ENCODE peak calls at places on chromosomes 11 and 22, in four cellular contexts. One of them, this sample, is unnamed.

GRCh38 chr11:121024989-121025388 is 1.1 kb downstream of the TBCEL start:
- DNase-seq in endothelial cell: no peak
- DNase-seq in tibial nerve: no peak
- DNase-seq in neural crest cell: no peak
- DNase-seq in this sample: no peak

GRCh38 chr11:132941024-132941646 is 591.2 kb downstream of the OPCML start:
- DNase-seq in endothelial cell: peak; percentile 37
- DNase-seq in tibial nerve: no peak
- DNase-seq in neural crest cell: peak; percentile 30
- DNase-seq in this sample: no peak

GRCh38 chr22:17486313-17486712 is 77.0 kb upstream of the SLC25A18 start:
- DNase-seq in tibial nerve: no peak
- DNase-seq in neural crest cell: no peak
- DNase-seq in endothelial cell: no peak
- DNase-seq in this sample: no peak

GRCh38 chr22:44586337-44586990 is 88.4 kb upstream of the RTL6 start:
- DNase-seq in endothelial cell: no peak
- DNase-seq in tibial nerve: no peak
- DNase-seq in neural crest cell: no peak
- DNase-seq in this sample: no peak

GRCh38 chr11:46235777-46236688 is 41.4 kb upstream of the CREB3L1 start:
- DNase-seq in endothelial cell: no peak
- DNase-seq in neural crest cell: no peak
- DNase-seq in tibial nerve: no peak
- DNase-seq in this sample: no peak

GRCh38 chr11:66853242-66854229 is 3.3 kb upstream of the LRFN4 start:
- DNase-seq in tibial nerve: no peak
- DNase-seq in neural crest cell: no peak
- DNase-seq in endothelial cell: no peak
- DNase-seq in this sample: no peak

GRCh38 chr11:16352707-16353106 is 3.6 kb downstream of the SOX6 start:
- DNase-seq in endothelial cell: no peak
- DNase-seq in tibial nerve: no peak
- DNase-seq in neural crest cell: no peak
- DNase-seq in this sample: no peak

GRCh38 chr11:103924166-103925013 is 112.0 kb upstream of the DDI1 start:
- DNase-seq in neural crest cell: no peak
- DNase-seq in tibial nerve: no peak
- DNase-seq in endothelial cell: no peak
- DNase-seq in this sample: no peak

GRCh38 chr22:49568751-49569285 is 258.9 kb downstream of the BRD1 start:
- DNase-seq in neural crest cell: no peak
- DNase-seq in tibial nerve: peak; percentile 4
- DNase-seq in endothelial cell: no peak
- DNase-seq in this sample: peak; percentile 12

GRCh38 chr11:83459802-83460201 is 173.6 kb upstream of the CCDC90B start:
- DNase-seq in endothelial cell: no peak
- DNase-seq in neural crest cell: no peak
- DNase-seq in tibial nerve: no peak
- DNase-seq in this sample: no peak

GRCh38 chr11:1899100-1899499 is 7.4 kb upstream of the PRR33 start:
- DNase-seq in neural crest cell: no peak
- DNase-seq in tibial nerve: no peak
- DNase-seq in endothelial cell: no peak
- DNase-seq in this sample: no peak

GRCh38 chr11:75845324-75845723 is 30.3 kb downstream of the UVRAG start:
- DNase-seq in endothelial cell: no peak
- DNase-seq in neural crest cell: no peak
- DNase-seq in tibial nerve: no peak
- DNase-seq in this sample: no peak

GRCh38 chr22:24843048-24843447 is 37.0 kb downstream of the SGSM1 start:
- DNase-seq in endothelial cell: no peak
- DNase-seq in tibial nerve: no peak
- DNase-seq in neural crest cell: no peak
- DNase-seq in this sample: no peak

GRCh38 chr11:44817207-44817944 is 90.6 kb downstream of the TSPAN18 start:
- DNase-seq in tibial nerve: no peak
- DNase-seq in neural crest cell: no peak
- DNase-seq in endothelial cell: no peak
- DNase-seq in this sample: no peak

GRCh38 chr11:2759228-2760195 is 59.7 kb upstream of the KCNQ1OT1 start:
- DNase-seq in neural crest cell: no peak
- DNase-seq in endothelial cell: no peak
- DNase-seq in tibial nerve: no peak
- DNase-seq in this sample: no peak

GRCh38 chr22:30873661-30874060 is 94.9 kb downstream of the MORC2 start:
- DNase-seq in neural crest cell: no peak
- DNase-seq in tibial nerve: no peak
- DNase-seq in endothelial cell: no peak
- DNase-seq in this sample: no peak

GRCh38 chr11:134801526-134801925 is 389.5 kb upstream of the B3GAT1 start:
- DNase-seq in neural crest cell: no peak
- DNase-seq in endothelial cell: no peak
- DNase-seq in tibial nerve: no peak
- DNase-seq in this sample: no peak

GRCh38 chr22:29306830-29307657 is 594 bp downstream of the GAS2L1 start:
- DNase-seq in neural crest cell: peak; percentile 79
- DNase-seq in endothelial cell: peak; percentile 85
- DNase-seq in tibial nerve: peak; percentile 74
- DNase-seq in this sample: no peak

GRCh38 chr22:43635101-43635500 is 177.0 kb downstream of the EFCAB6 start:
- DNase-seq in neural crest cell: no peak
- DNase-seq in endothelial cell: no peak
- DNase-seq in tibial nerve: no peak
- DNase-seq in this sample: no peak

GRCh38 chr11:63770763-63771162 is 2.2 kb upstream of the ZFTA start:
- DNase-seq in endothelial cell: no peak
- DNase-seq in neural crest cell: no peak
- DNase-seq in tibial nerve: no peak
- DNase-seq in this sample: no peak

GRCh38 chr22:40594346-40594745 is 42.2 kb downstream of the MRTFA start:
- DNase-seq in tibial nerve: no peak
- DNase-seq in neural crest cell: no peak
- DNase-seq in endothelial cell: no peak
- DNase-seq in this sample: no peak

GRCh38 chr11:106281455-106282173 is 204.2 kb downstream of the AASDHPPT start:
- DNase-seq in neural crest cell: no peak
- DNase-seq in tibial nerve: no peak
- DNase-seq in endothelial cell: no peak
- DNase-seq in this sample: no peak

GRCh38 chr11:102760355-102761035 is 19.9 kb downstream of the MMP10 start:
- DNase-seq in tibial nerve: no peak
- DNase-seq in endothelial cell: no peak
- DNase-seq in neural crest cell: no peak
- DNase-seq in this sample: no peak

GRCh38 chr11:8256271-8257002 is 7.2 kb downstream of the LMO1 start:
- DNase-seq in endothelial cell: no peak
- DNase-seq in tibial nerve: no peak
- DNase-seq in neural crest cell: no peak
- DNase-seq in this sample: no peak

GRCh38 chr11:46252373-46252914 is 25.0 kb upstream of the CREB3L1 start:
- DNase-seq in endothelial cell: no peak
- DNase-seq in tibial nerve: no peak
- DNase-seq in neural crest cell: no peak
- DNase-seq in this sample: no peak

GRCh38 chr11:120057028-120057330 is 80.9 kb downstream of the TRIM29 start:
- DNase-seq in tibial nerve: no peak
- DNase-seq in endothelial cell: no peak
- DNase-seq in neural crest cell: no peak
- DNase-seq in this sample: no peak

GRCh38 chr11:2760196-2760871 is 60.5 kb upstream of the KCNQ1OT1 start:
- DNase-seq in neural crest cell: no peak
- DNase-seq in tibial nerve: peak; percentile 6
- DNase-seq in endothelial cell: no peak
- DNase-seq in this sample: peak; percentile 11

GRCh38 chr11:70065318-70066135 is 12.6 kb upstream of the ANO1 start:
- DNase-seq in neural crest cell: no peak
- DNase-seq in tibial nerve: no peak
- DNase-seq in endothelial cell: no peak
- DNase-seq in this sample: no peak

GRCh38 chr11:8604078-8604723 is 10.2 kb upstream of the STK33 start:
- DNase-seq in tibial nerve: no peak
- DNase-seq in endothelial cell: peak; percentile 68
- DNase-seq in neural crest cell: peak; percentile 56
- DNase-seq in this sample: no peak

GRCh38 chr11:108584973-108585372 is 8.6 kb downstream of the EXPH5 start:
- DNase-seq in endothelial cell: no peak
- DNase-seq in tibial nerve: no peak
- DNase-seq in neural crest cell: no peak
- DNase-seq in this sample: no peak

GRCh38 chr11:24344222-24344621 is 152.6 kb upstream of the LUZP2 start:
- DNase-seq in tibial nerve: no peak
- DNase-seq in endothelial cell: no peak
- DNase-seq in neural crest cell: no peak
- DNase-seq in this sample: no peak

GRCh38 chr22:28674121-28674563 is 5.5 kb downstream of the TTC28 start:
- DNase-seq in endothelial cell: no peak
- DNase-seq in neural crest cell: no peak
- DNase-seq in tibial nerve: no peak
- DNase-seq in this sample: no peak

GRCh38 chr11:6270584-6271246 is 11.1 kb downstream of the CCKBR start:
- DNase-seq in endothelial cell: no peak
- DNase-seq in tibial nerve: no peak
- DNase-seq in neural crest cell: no peak
- DNase-seq in this sample: no peak

GRCh38 chr11:86261328-86261727 is 16.8 kb downstream of the EED start:
- DNase-seq in neural crest cell: no peak
- DNase-seq in endothelial cell: no peak
- DNase-seq in tibial nerve: no peak
- DNase-seq in this sample: no peak

GRCh38 chr22:48891688-48892380 is 935.8 kb downstream of the BRD1 start:
- DNase-seq in tibial nerve: no peak
- DNase-seq in neural crest cell: no peak
- DNase-seq in endothelial cell: no peak
- DNase-seq in this sample: no peak

GRCh38 chr11:116601734-116602636 is 170.8 kb downstream of the BUD13 start:
- DNase-seq in endothelial cell: no peak
- DNase-seq in tibial nerve: no peak
- DNase-seq in neural crest cell: no peak
- DNase-seq in this sample: no peak

GRCh38 chr11:33534575-33534974 is 166.1 kb downstream of the C11orf91 start:
- DNase-seq in tibial nerve: no peak
- DNase-seq in neural crest cell: no peak
- DNase-seq in endothelial cell: no peak
- DNase-seq in this sample: no peak

GRCh38 chr11:35362571-35362980 is 56.8 kb downstream of the SLC1A2 start:
- DNase-seq in tibial nerve: no peak
- DNase-seq in neural crest cell: no peak
- DNase-seq in endothelial cell: no peak
- DNase-seq in this sample: no peak

GRCh38 chr11:59191899-59192298 is 20.0 kb downstream of the DTX4 start:
- DNase-seq in tibial nerve: no peak
- DNase-seq in neural crest cell: no peak
- DNase-seq in endothelial cell: no peak
- DNase-seq in this sample: no peak

GRCh38 chr11:122721964-122722266 is 66.4 kb downstream of the UBASH3B start:
- DNase-seq in neural crest cell: no peak
- DNase-seq in tibial nerve: no peak
- DNase-seq in endothelial cell: no peak
- DNase-seq in this sample: no peak

GRCh38 chr11:80727315-80727714 is 1286.5 kb upstream of the TENM4 start:
- DNase-seq in neural crest cell: no peak
- DNase-seq in endothelial cell: peak; percentile 32
- DNase-seq in tibial nerve: no peak
- DNase-seq in this sample: no peak
- TF ChIP-seq CTCF in neural crest cell: peak; percentile 56
- TF ChIP-seq CTCF in endothelial cell: peak; percentile 30
- TF ChIP-seq CTCF in tibial nerve: no peak
- TF ChIP-seq CTCF in this sample: no peak

DNA sequence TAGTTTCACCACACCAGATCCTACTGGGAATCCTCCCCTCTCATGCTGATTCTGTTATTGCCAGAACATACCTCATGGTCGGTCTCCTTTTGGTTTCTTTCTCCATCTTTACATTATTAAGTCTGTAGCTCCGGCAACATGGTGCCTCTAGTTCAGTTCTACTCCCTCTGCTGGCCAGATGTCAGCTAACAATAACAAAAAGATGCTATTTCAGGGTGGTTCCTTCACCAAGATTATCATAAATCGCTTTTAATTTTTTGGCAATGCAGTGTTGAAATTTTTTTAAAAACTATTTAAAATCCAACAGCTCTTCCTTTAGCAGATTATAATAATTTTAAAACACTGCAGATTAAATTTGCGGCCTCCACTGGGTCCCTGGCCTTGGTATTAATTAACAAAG is 492.8 kb upstream of the KIRREL3 start:
- DNase-seq in endothelial cell: peak; percentile 16
- DNase-seq in neural crest cell: peak; percentile 16
- DNase-seq in tibial nerve: no peak
- DNase-seq in this sample: no peak
- TF ChIP-seq CTCF in endothelial cell: peak; percentile 61
- TF ChIP-seq CTCF in neural crest cell: peak; percentile 71
- TF ChIP-seq CTCF in tibial nerve: no peak
- TF ChIP-seq CTCF in this sample: no peak

GRCh38 chr22:22936915-22937656 is 49.5 kb downstream of the IGLL5 start:
- DNase-seq in neural crest cell: no peak
- DNase-seq in tibial nerve: no peak
- DNase-seq in endothelial cell: no peak
- DNase-seq in this sample: no peak

GRCh38 chr22:22935056-22935545 is 47.5 kb downstream of the IGLL5 start:
- DNase-seq in tibial nerve: no peak
- DNase-seq in endothelial cell: no peak
- DNase-seq in neural crest cell: no peak
- DNase-seq in this sample: no peak

GRCh38 chr22:22934543-22935055 is 47.0 kb downstream of the IGLL5 start:
- DNase-seq in endothelial cell: no peak
- DNase-seq in tibial nerve: no peak
- DNase-seq in neural crest cell: no peak
- DNase-seq in this sample: no peak

GRCh38 chr22:22936190-22936914 is 48.7 kb downstream of the IGLL5 start:
- DNase-seq in neural crest cell: no peak
- DNase-seq in endothelial cell: no peak
- DNase-seq in tibial nerve: no peak
- DNase-seq in this sample: no peak

GRCh38 chr22:22935546-22936157 is 48.0 kb downstream of the IGLL5 start:
- DNase-seq in neural crest cell: no peak
- DNase-seq in tibial nerve: no peak
- DNase-seq in endothelial cell: no peak
- DNase-seq in this sample: no peak
- TF ChIP-seq CTCF in neural crest cell: no peak
- TF ChIP-seq CTCF in tibial nerve: no peak
- TF ChIP-seq CTCF in endothelial cell: no peak
- TF ChIP-seq CTCF in this sample: no peak

DNA sequence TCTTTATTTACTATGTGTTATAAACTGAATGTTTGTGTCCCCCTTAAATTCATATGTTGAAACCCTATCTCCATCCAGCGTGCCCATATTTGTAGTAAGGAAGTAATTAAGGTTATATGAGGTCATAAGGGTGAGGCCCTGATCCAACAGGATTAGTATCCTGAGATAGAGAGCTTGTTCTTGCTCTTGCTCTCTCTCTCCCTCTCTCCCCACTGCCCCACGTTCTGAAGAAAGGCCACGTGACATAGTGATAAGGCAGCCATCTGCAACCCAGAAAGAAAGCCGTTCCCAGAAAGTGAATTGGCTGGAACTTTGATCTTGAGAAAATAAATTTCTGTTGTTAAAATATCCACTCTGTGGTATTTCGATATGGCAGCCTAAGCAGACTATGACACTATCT is 212.5 kb downstream of the SWAP70 start:
- DNase-seq in endothelial cell: no peak
- DNase-seq in tibial nerve: no peak
- DNase-seq in neural crest cell: no peak
- DNase-seq in this sample: no peak
- TF ChIP-seq CTCF in endothelial cell: no peak
- TF ChIP-seq CTCF in tibial nerve: no peak
- TF ChIP-seq CTCF in neural crest cell: no peak
- TF ChIP-seq CTCF in this sample: no peak